ENCODE peak calls at places on chromosomes 5 and 9, in five cellular contexts. L is heart left ventricle, K is Peyer's patch, S is H54, I is stomach. O is an unnamed sample.

GRCh38 chr5:95861221-95861857 is 38.8 kb upstream of the GLRX start:
- DNase-seq in L (no peak), K (no peak), S (peak), I (peak), O (peak)

GRCh38 chr5:159402328-159402727 is 72.0 kb upstream of the IL12B start:
- DNase-seq in L (no peak), K (no peak), S (no peak), I (no peak), O (no peak)

GRCh38 chr9:23538060-23538387 is 288.0 kb downstream of the ELAVL2 start:
- DNase-seq in L (no peak), K (no peak), S (no peak), I (no peak), O (no peak)

GRCh38 chr9:81125446-81126092 is 563.8 kb downstream of the TLE1 start:
- DNase-seq in L (no peak), K (no peak), S (no peak), I (no peak), O (no peak)

GRCh38 chr5:170273968-170274710 is 23.4 kb downstream of the LCP2 start:
- DNase-seq in L (no peak), K (peak), S (no peak), I (peak), O (peak)

GRCh38 chr5:171418982-171419662 is at the start of gene FGF18:
- DNase-seq in L (peak), K (no peak), S (no peak), I (peak), O (peak)

GRCh38 chr5:158701406-158702177 is 398.1 kb downstream of the EBF1 start:
- DNase-seq in L (no peak), K (no peak), S (peak), I (no peak), O (no peak)

GRCh38 chr9:96040591-96041461 is 165.3 kb downstream of the ERCC6L2 start:
- DNase-seq in L (no peak), K (no peak), S (no peak), I (peak), O (no peak)

GRCh38 chr5:97528941-97529340 is 345.9 kb upstream of the RIOK2 start:
- DNase-seq in L (no peak), K (no peak), S (no peak), I (no peak), O (no peak)

GRCh38 chr9:98625728-98626127 is 83.0 kb downstream of the GABBR2 start:
- DNase-seq in L (no peak), K (no peak), S (no peak), I (no peak), O (no peak)

GRCh38 chr5:93899026-93899600 is 157.7 kb upstream of the POU5F2 start:
- DNase-seq in L (no peak), K (no peak), S (no peak), I (no peak), O (no peak)

GRCh38 chr5:11734369-11734768 is 169.9 kb downstream of the CTNND2 start:
- DNase-seq in L (no peak), K (no peak), S (no peak), I (no peak), O (no peak)

GRCh38 chr5:140366770-140367630 is 7.0 kb downstream of the SLC4A9 start:
- DNase-seq in L (no peak), K (no peak), S (no peak), I (no peak), O (no peak)

GRCh38 chr5:135955525-135955924 is 742 bp upstream of the LECT2 start:
- DNase-seq in L (no peak), K (no peak), S (no peak), I (no peak), O (no peak)

GRCh38 chr5:144084971-144085370 is 85.5 kb downstream of the YIPF5 start:
- DNase-seq in L (no peak), K (no peak), S (no peak), I (no peak), O (no peak)

GRCh38 chr5:73748510-73749410 is 122.8 kb downstream of the ARHGEF28 start:
- DNase-seq in L (peak), K (no peak), S (no peak), I (no peak), O (peak)
- TF ChIP-seq POLR2A in L (no peak), K (no peak), S (no peak), I (no peak), O (no peak)

GRCh38 chr5:32444946-32445758 is 612 bp upstream of the ZFR start:
- DNase-seq in L (no peak), K (no peak), S (no peak), I (no peak), O (no peak)

GRCh38 chr5:32443541-32444190 is 874 bp downstream of the ZFR start:
- DNase-seq in L (peak), K (no peak), S (peak), I (no peak), O (peak)

GRCh38 chr5:32443145-32443540 is 1.4 kb downstream of the ZFR start:
- DNase-seq in L (no peak), K (no peak), S (no peak), I (no peak), O (peak)

GRCh38 chr5:32445831-32446614 is 1.5 kb upstream of the ZFR start:
- DNase-seq in L (no peak), K (no peak), S (no peak), I (no peak), O (peak)

GRCh38 chr5:32444191-32444945 is at the start of gene ZFR:
- DNase-seq in L (peak), K (peak), S (peak), I (peak), O (peak)
- TF ChIP-seq POLR2A in L (peak), K (peak), S (peak), I (peak), O (peak)

DNA sequence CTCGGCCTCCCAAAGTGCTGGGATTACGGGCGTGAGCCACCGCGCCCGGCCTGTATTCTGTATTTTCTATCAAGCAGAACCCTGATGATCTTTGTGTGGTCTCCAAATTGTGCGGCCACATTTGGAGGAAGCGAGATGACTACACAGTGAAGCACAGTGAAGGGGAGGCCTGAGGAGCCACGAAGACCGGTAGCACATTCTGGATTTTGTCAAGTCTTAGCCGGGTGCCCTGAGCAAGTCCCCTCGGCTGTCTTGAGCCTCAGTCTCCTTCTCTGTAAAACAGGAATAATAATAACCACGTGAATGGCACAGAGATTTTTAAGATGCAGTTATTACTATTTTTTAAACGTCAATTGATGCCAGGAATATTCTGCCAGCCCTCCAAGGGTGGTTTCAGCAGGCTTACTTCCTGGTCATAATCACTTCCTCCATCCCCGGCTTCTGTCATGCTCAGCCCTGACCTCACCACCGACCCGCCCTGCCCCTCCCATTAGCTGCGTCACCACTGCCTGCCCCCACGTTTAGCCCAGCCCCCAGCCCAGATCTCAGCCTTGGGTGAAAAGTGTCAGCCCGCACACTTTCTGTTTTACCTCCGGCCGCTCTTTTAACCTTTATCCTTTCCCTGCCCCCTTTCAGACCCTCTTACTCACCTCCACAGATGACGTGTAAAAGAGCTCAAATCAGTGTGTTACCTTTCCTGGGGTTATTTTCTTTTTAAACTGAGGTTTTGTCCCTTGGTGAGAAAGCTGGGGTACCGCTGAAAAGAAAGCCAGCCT is 27.0 kb upstream of the ERGIC1 start:
- DNase-seq in L (peak), K (peak), S (peak), I (peak), O (peak)
- TF ChIP-seq POLR2A in L (no peak), K (peak), S (peak), I (peak), O (no peak)

GRCh38 chr5:10725636-10726035 is 35.4 kb downstream of the DAP start:
- DNase-seq in L (no peak), K (no peak), S (no peak), I (no peak), O (no peak)

GRCh38 chr5:10726179-10726912 is 34.7 kb downstream of the DAP start:
- DNase-seq in L (no peak), K (no peak), S (no peak), I (no peak), O (no peak)

GRCh38 chr5:10726913-10727517 is 34.0 kb downstream of the DAP start:
- DNase-seq in L (no peak), K (peak), S (no peak), I (no peak), O (no peak)

GRCh38 chr5:10723519-10723918 is 37.5 kb downstream of the DAP start:
- DNase-seq in L (no peak), K (no peak), S (no peak), I (no peak), O (no peak)

GRCh38 chr5:10724799-10725507 is 36.1 kb downstream of the DAP start:
- DNase-seq in L (peak), K (no peak), S (peak), I (peak), O (no peak)
- TF ChIP-seq POLR2A in L (no peak), K (no peak), S (no peak), I (no peak), O (no peak)

GRCh38 chr5:38556599-38557308 is at the start of gene LIFR:
- DNase-seq in L (peak), K (no peak), S (peak), I (peak), O (peak)
- TF ChIP-seq POLR2A in L (no peak), K (no peak), S (peak), I (peak), O (no peak)

GRCh38 chr9:83967083-83967482 is 12.9 kb downstream of the HNRNPK start:
- DNase-seq in L (no peak), K (no peak), S (no peak), I (no peak), O (no peak)
- TF ChIP-seq POLR2A in L (no peak), K (no peak), S (no peak), I (no peak), O (no peak)

GRCh38 chr5:132500244-132500930 is 9.8 kb upstream of the IRF1 start:
- DNase-seq in L (no peak), K (no peak), S (no peak), I (peak), O (no peak)

GRCh38 chr5:132500931-132501628 is 10.5 kb upstream of the IRF1 start:
- DNase-seq in L (peak), K (peak), S (no peak), I (peak), O (no peak)

GRCh38 chr5:132501629-132501956 is 11.0 kb upstream of the IRF1 start:
- DNase-seq in L (no peak), K (no peak), S (no peak), I (no peak), O (no peak)

GRCh38 chr5:132503244-132503643 is 12.7 kb upstream of the IRF1 start:
- DNase-seq in L (no peak), K (no peak), S (no peak), I (no peak), O (no peak)

DNA sequence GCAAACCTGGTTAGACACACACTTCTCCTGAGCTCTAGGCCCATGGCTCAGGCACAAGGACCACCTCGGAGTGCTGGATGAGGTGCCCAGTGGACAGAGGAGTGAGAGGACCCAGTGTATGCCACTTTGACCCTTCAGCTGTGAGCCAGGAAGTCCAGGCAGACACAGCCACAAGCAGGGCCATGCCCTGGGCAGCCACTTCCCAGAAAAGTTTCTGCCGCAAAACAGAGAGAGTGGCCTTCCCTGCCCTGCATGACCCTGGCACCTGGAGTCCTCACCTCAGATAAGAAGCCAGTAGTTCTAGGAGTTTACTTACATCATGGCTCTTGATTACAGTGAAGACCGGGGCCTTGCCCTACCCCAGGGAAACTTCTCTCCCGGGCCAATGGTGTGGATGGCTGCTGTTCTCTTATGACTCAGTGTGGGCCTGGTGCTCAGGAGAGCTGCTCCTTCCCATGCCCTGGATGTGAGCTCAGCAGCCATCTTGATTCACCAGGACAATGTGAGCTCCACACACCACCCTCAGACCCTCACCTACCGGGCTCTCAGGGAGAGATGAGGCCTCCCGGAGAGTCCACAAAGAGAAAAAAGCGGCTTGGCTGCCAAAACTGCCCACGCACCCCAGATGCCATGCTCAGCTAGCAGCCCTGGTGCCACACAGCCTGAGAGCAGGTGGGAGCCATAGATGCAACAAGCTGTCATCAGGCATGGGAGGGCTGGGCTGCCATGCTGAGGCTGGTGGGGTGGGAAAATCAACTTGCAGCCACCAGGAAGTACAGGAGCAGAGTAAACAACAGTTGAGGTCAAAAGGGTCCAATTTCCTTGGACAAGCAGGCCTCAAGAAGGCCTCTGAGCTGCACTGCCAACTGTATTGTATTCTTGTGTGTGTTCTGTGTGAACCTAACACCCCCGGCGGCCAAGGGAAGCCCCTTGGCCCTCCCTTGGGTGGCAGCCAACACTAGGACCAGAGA is 11.7 kb upstream of the IRF1 start:
- DNase-seq in L (no peak), K (no peak), S (no peak), I (peak), O (no peak)
- TF ChIP-seq POLR2A in L (no peak), K (peak), S (no peak), I (no peak), O (no peak)